ENCODE peak calls at places on chromosomes 13 and 19, in five cellular contexts. S is HFFc6; X is GM04504; C is central memory CD4-positive, alpha-beta T cell; Z is PC-3. I is an unnamed sample.

GRCh38 chr19:14409157-14410053 is 9.7 kb downstream of the DDX39A start:
- DNase-seq in X (no peak), S (no peak), C (peak; percentile 48), Z (no peak), I (no peak)

GRCh38 chr19:44176590-44176989 is 11.7 kb downstream of the ZNF226 start:
- DNase-seq in S (no peak), C (no peak), X (no peak), Z (no peak), I (no peak)

GRCh38 chr13:66021846-66022245 is 1208.3 kb downstream of the PCDH9 start:
- DNase-seq in Z (no peak), C (no peak), X (no peak), S (no peak), I (no peak)

GRCh38 chr19:47272448-47273312 is 2.0 kb upstream of the INAFM1 start:
- DNase-seq in S (no peak), Z (peak; percentile 7), C (no peak), X (no peak), I (no peak)

GRCh38 chr13:44117351-44117750 is 237.6 kb downstream of the LACC1 start:
- DNase-seq in S (no peak), X (no peak), C (no peak), Z (no peak), I (no peak)

GRCh38 chr13:69947577-69947976 is 160.0 kb upstream of the ATXN8OS start:
- DNase-seq in X (no peak), Z (no peak), C (no peak), S (no peak), I (no peak)

GRCh38 chr19:45082170-45082569 is 3.1 kb downstream of the GEMIN7 start:
- DNase-seq in C (no peak), Z (no peak), S (no peak), X (no peak), I (no peak)

GRCh38 chr19:7870571-7871279 is 3.5 kb downstream of the PRR36 start:
- DNase-seq in S (peak; percentile 26), C (peak; percentile 49), Z (peak; percentile 97), X (no peak), I (peak; percentile 44)

GRCh38 chr19:42397315-42398166 is 7.4 kb upstream of the CNFN start:
- DNase-seq in Z (no peak), S (no peak), C (no peak), X (no peak), I (no peak)

GRCh38 chr19:10842788-10843187 is 5.4 kb upstream of the C19orf38 start:
- DNase-seq in C (no peak), S (no peak), Z (no peak), X (no peak), I (no peak)

GRCh38 chr19:952680-953500 is 27.1 kb downstream of the ARID3A start:
- DNase-seq in C (no peak), S (no peak), Z (peak; percentile 58), X (no peak), I (no peak)

GRCh38 chr13:33799950-33800592 is 17.9 kb upstream of the RFC3 start:
- DNase-seq in X (no peak), C (no peak), Z (peak; percentile 46), S (peak; percentile 40), I (no peak)

GRCh38 chr13:18996627-18997051 is 185.0 kb downstream of the TUBA3C start:
- DNase-seq in X (no peak), S (no peak), C (no peak), Z (no peak), I (no peak)

GRCh38 chr13:43095771-43096719 is 72.7 kb downstream of the DNAJC15 start:
- DNase-seq in Z (no peak), S (peak; percentile 17), C (no peak), X (no peak), I (no peak)

GRCh38 chr19:3304871-3305423 is 61.4 kb upstream of the NFIC start:
- DNase-seq in X (peak; percentile 31), C (peak; percentile 63), S (peak; percentile 29), Z (peak; percentile 77), I (peak; percentile 54)

GRCh38 chr13:48156466-48156865 is 61.6 kb upstream of the MED4 start:
- DNase-seq in S (no peak), X (no peak), C (peak; percentile 73), Z (no peak), I (no peak)

GRCh38 chr19:40523322-40524047 is 53.2 kb upstream of the SHKBP1 start:
- DNase-seq in X (no peak), Z (peak; percentile 66), C (peak; percentile 32), S (peak; percentile 32), I (peak; percentile 28)

GRCh38 chr13:36981156-36981743 is 17.9 kb downstream of the ALG5 start:
- DNase-seq in C (no peak), S (peak; percentile 73), X (no peak), Z (peak; percentile 62), I (no peak)

GRCh38 chr13:46119883-46120614 is 15.2 kb upstream of the CPB2 start:
- DNase-seq in C (no peak), Z (peak; percentile 56), X (peak; percentile 18), S (peak; percentile 0), I (no peak)

GRCh38 chr19:50492303-50493052 is 15.8 kb upstream of the GARIN5A start:
- DNase-seq in X (no peak), Z (peak; percentile 27), S (no peak), C (peak; percentile 24), I (no peak)

GRCh38 chr19:45164577-45165335 is 4.0 kb upstream of the NKPD1 start:
- DNase-seq in Z (no peak), C (peak; percentile 57), X (no peak), S (peak; percentile 68), I (peak; percentile 46)

GRCh38 chr13:31092631-31093030 is 69.1 kb downstream of the HSPH1 start:
- DNase-seq in S (no peak), Z (no peak), X (no peak), C (no peak), I (no peak)

GRCh38 chr19:1566392-1567115 is 1.6 kb downstream of the MEX3D start:
- DNase-seq in Z (peak; percentile 46), S (peak; percentile 78), C (no peak), X (peak; percentile 72), I (peak; percentile 7)

GRCh38 chr13:113545455-113545930 is 39.1 kb upstream of the TFDP1 start:
- DNase-seq in X (peak; percentile 24), C (no peak), S (peak; percentile 54), Z (no peak), I (no peak)

GRCh38 chr13:110062077-110062776 is 244.7 kb downstream of the COL4A1 start:
- DNase-seq in S (peak; percentile 14), C (no peak), X (no peak), Z (peak; percentile 26), I (no peak)

GRCh38 chr13:91141619-91142061 is 205.8 kb upstream of the MIR17HG start:
- DNase-seq in S (no peak), C (no peak), X (no peak), Z (no peak), I (no peak)

GRCh38 chr19:33508941-33509614 is 12.5 kb downstream of the PEPD start:
- DNase-seq in Z (no peak), S (peak; percentile 64), C (no peak), X (no peak), I (no peak)

GRCh38 chr13:108433976-108434375 is 164.5 kb downstream of the TNFSF13B start:
- DNase-seq in S (no peak), X (no peak), C (no peak), Z (no peak), I (no peak)

GRCh38 chr13:35940734-35941133 is 190.4 kb downstream of the DCLK1 start:
- DNase-seq in X (peak; percentile 60), Z (no peak), S (no peak), C (no peak), I (no peak)

GRCh38 chr19:45079911-45080469 is 930 bp downstream of the GEMIN7 start:
- DNase-seq in Z (no peak), C (no peak), S (no peak), X (no peak), I (no peak)

GRCh38 chr13:39073983-39074382 is 35.7 kb downstream of the NHLRC3 start:
- DNase-seq in S (no peak), Z (peak; percentile 35), X (no peak), C (no peak), I (no peak)

GRCh38 chr19:11552666-11553372 is 6.2 kb downstream of the ELOF1 start:
- DNase-seq in C (no peak), X (no peak), Z (no peak), S (no peak), I (no peak)

I was measured in memory B cell.